ENCODE peak calls at places on chromosomes 2 and 18, in five cellular contexts. F is kidney, S is uterus, V is tibial artery, M is psoas muscle. J is an unnamed sample.

GRCh38 chr2:232300894-232301387 is 77.6 kb upstream of the ALPP start:
- DNase-seq in F (no peak), S (no peak), V (no peak), M (no peak), J (no peak)

GRCh38 chr2:159798376-159798724 is 342 bp upstream of the CD302 start:
- DNase-seq in F (no peak), S (no peak), V (no peak), M (no peak), J (no peak)

GRCh38 chr2:207683879-207684627 is 27.4 kb upstream of the CCNYL1 start:
- DNase-seq in F (no peak), S (no peak), V (no peak), M (no peak), J (no peak)

GRCh38 chr2:159124441-159124911 is 156.0 kb downstream of the TANC1 start:
- DNase-seq in F (no peak), S (no peak), V (peak), M (no peak), J (no peak)

GRCh38 chr18:34709631-34710429 is at the start of gene DTNA:
- DNase-seq in F (no peak), S (no peak), V (no peak), M (no peak), J (peak)

GRCh38 chr2:162254472-162254871 is 11.2 kb upstream of the FAP start:
- DNase-seq in F (no peak), S (no peak), V (no peak), M (no peak), J (no peak)

GRCh38 chr2:38201784-38202183 is 125.8 kb upstream of the CYP1B1 start:
- DNase-seq in F (no peak), S (no peak), V (no peak), M (no peak), J (no peak)

GRCh38 chr2:178412047-178412446 is 38.9 kb downstream of the PRKRA start:
- DNase-seq in F (no peak), S (no peak), V (no peak), M (no peak), J (no peak)

GRCh38 chr2:228771719-228772254 is 499.3 kb downstream of the PID1 start:
- DNase-seq in F (no peak), S (no peak), V (no peak), M (no peak), J (no peak)

GRCh38 chr2:48952071-48952604 is 196.6 kb upstream of the LHCGR start:
- DNase-seq in F (no peak), S (no peak), V (no peak), M (no peak), J (no peak)

GRCh38 chr2:38092196-38092902 is 16.4 kb upstream of the CYP1B1 start:
- DNase-seq in F (peak), S (peak), V (peak), M (peak), J (no peak)

GRCh38 chr2:127575185-127575765 is 39.8 kb downstream of the MYO7B start:
- DNase-seq in F (no peak), S (no peak), V (no peak), M (no peak), J (no peak)

GRCh38 chr2:124804014-124804940 is 779.2 kb downstream of the CNTNAP5 start:
- DNase-seq in F (no peak), S (no peak), V (no peak), M (no peak), J (no peak)

GRCh38 chr2:37167636-37168182 is 10.9 kb upstream of the EIF2AK2 start:
- DNase-seq in F (no peak), S (no peak), V (no peak), M (no peak), J (no peak)

GRCh38 chr18:12842459-12843380 is 41.3 kb downstream of the PTPN2 start:
- DNase-seq in F (no peak), S (no peak), V (no peak), M (no peak), J (no peak)

GRCh38 chr18:74476154-74476553 is 19.0 kb upstream of the DIPK1C start:
- DNase-seq in F (no peak), S (peak), V (no peak), M (peak), J (no peak)

GRCh38 chr2:218982312-218983262 is 2.4 kb downstream of the FEV start:
- DNase-seq in F (peak), S (no peak), V (no peak), M (peak), J (no peak)

GRCh38 chr2:201329409-201329808 is 27.7 kb downstream of the FLACC1 start:
- DNase-seq in F (no peak), S (no peak), V (no peak), M (no peak), J (no peak)

GRCh38 chr2:169647496-169647895 is 46.7 kb downstream of the CFAP210 start:
- DNase-seq in F (no peak), S (no peak), V (no peak), M (no peak), J (no peak)

GRCh38 chr2:209348453-209348852 is 75.4 kb upstream of the MAP2 start:
- DNase-seq in F (no peak), S (no peak), V (no peak), M (no peak), J (no peak)

GRCh38 chr2:118086024-118086633 is 2.1 kb upstream of the INSIG2 start:
- DNase-seq in F (no peak), S (no peak), V (no peak), M (no peak), J (no peak)

GRCh38 chr2:162085090-162085891 is 11.3 kb upstream of the DPP4 start:
- DNase-seq in F (no peak), S (no peak), V (no peak), M (no peak), J (no peak)

GRCh38 chr2:149331023-149331400 is 625 bp downstream of the LYPD6 start:
- DNase-seq in F (no peak), S (no peak), V (no peak), M (peak), J (no peak)

GRCh38 chr2:144524190-144524957 is 4.5 kb upstream of the ZEB2 start:
- DNase-seq in F (peak), S (peak), V (peak), M (peak), J (no peak)

GRCh38 chr2:31523871-31524492 is 56.8 kb downstream of the SRD5A2 start:
- DNase-seq in F (no peak), S (no peak), V (peak), M (no peak), J (no peak)

GRCh38 chr2:165572155-165572554 is 102.7 kb downstream of the CSRNP3 start:
- DNase-seq in F (no peak), S (no peak), V (no peak), M (no peak), J (no peak)

GRCh38 chr2:120804446-120804845 is 68.8 kb downstream of the GLI2 start:
- DNase-seq in F (no peak), S (no peak), V (no peak), M (no peak), J (no peak)

GRCh38 chr2:218360453-218360852 is 3.8 kb downstream of the CATIP start:
- DNase-seq in F (no peak), S (no peak), V (no peak), M (no peak), J (no peak)

GRCh38 chr18:58635891-58636290 is 7.0 kb upstream of the ALPK2 start:
- DNase-seq in F (no peak), S (no peak), V (no peak), M (no peak), J (no peak)

GRCh38 chr2:231037202-231037730 is at the start of gene C2orf72:
- DNase-seq in F (no peak), S (no peak), V (no peak), M (no peak), J (no peak)

GRCh38 chr2:31434911-31435310 is 20.4 kb upstream of the XDH start:
- DNase-seq in F (no peak), S (no peak), V (no peak), M (no peak), J (no peak)

DNA sequence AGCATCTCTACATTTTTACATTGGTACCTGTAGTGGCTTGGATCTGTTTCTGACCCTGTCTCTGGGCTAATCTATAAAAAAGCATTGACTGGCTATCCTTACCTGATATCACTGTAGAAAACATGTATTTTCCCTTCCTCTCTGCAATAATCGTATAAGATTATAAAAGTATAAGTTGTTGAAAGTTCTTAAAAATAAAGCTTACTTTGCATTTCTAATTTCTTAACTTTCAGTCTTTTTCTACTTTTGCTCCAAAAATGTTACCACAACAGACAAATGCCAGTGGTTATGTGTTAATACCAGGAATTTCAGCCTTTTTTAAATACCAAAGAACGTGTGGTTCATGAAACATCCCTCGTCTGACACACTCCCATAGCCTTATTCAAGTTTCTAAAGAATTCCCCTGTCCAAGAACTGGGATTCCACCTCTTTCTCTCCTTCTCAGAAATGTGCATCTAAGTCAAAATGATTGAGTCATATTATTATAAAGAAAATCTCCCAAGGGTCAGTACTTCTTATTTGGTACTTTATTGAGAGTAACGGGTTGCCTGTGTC is 28.5 kb upstream of the ACKR3 start:
- DNase-seq in F (no peak), S (no peak), V (no peak), M (no peak), J (no peak)
- H3K27ac ChIP-seq in F (no peak), S (no peak), V (no peak), M (no peak), J (no peak)

DNA sequence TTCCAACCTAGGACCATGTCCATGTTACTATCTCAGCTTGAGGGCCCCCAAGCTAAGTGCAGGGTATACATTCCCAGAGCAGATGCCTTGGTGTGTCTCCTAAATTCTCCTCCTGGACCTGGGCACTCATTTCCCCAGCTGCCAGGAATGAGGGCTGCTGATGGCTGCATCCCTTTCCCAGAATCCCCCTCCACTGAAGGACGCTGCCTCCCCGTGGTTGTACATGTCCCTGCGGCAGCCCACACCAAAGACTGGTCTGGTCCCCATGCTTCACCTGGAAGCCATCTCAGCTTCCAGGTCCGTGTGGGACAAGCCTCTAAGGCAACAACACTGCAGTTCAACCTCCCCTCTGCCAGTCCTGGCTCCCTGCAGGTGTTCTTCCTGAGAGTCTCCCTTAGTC is 14.6 kb downstream of the TMEM163 start:
- DNase-seq in F (no peak), S (no peak), V (no peak), M (no peak), J (no peak)
- TF ChIP-seq CTCF in F (no peak), S (no peak), V (no peak), M (no peak), J (no peak)

GRCh38 chr2:46866770-46867246 is 48.8 kb downstream of the MCFD2 start:
- DNase-seq in F (peak), S (peak), V (peak), M (no peak), J (no peak)
- H3K27ac ChIP-seq in F (no peak), S (peak), V (no peak), M (peak), J (peak)

DNA sequence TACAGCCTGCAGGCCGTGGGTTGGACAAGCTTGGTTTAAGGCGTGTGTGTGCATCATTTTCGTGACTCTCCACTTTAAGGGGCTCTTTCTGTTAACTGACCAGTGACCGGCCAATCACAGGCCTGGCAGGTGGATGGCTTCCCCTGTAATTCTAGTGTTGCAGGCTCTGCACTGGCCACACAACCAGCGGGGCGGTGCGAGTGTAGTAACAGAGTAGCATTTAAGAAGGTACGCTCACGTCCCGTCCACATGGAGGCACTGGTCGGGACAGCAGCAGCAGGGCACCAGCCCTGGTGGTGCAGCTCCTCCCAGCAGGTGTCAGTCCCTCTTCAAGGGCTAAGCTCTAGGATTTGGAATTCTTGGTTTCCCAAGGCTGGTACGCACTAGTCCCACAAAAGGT is 8.0 kb upstream of the ANO7 start:
- DNase-seq in F (no peak), S (no peak), V (no peak), M (no peak), J (no peak)
- TF ChIP-seq CTCF in F (no peak), S (no peak), V (no peak), M (no peak), J (no peak)

GRCh38 chr2:153663371-153663770 is 184.8 kb upstream of the RPRM start:
- DNase-seq in F (no peak), S (no peak), V (no peak), M (no peak), J (no peak)
- H3K27ac ChIP-seq in F (no peak), S (no peak), V (no peak), M (no peak), J (no peak)

J was measured in tibial nerve.